ENCODE peak calls at places on chromosomes 3 and 15, in seven cellular contexts. I, M, L, V, J, F and K are unnamed samples.

GRCh38 chr3:60582285-60582684 is 669.0 kb downstream of the FHIT start:
- DNase-seq in I (no peak), M (no peak), L (no peak), V (no peak), J (no peak), F (no peak), K (no peak)

GRCh38 chr3:100941451-100941850 is 51.8 kb downstream of the ABI3BP start:
- DNase-seq in I (no peak), M (no peak), L (no peak), V (no peak), J (no peak), F (no peak), K (no peak)

GRCh38 chr15:79007066-79007465 is 62.2 kb upstream of the CTSH start:
- DNase-seq in I (no peak), M (no peak), L (no peak), V (no peak), J (no peak), F (no peak), K (no peak)

GRCh38 chr15:25670025-25670554 is 193.0 kb downstream of the ATP10A start:
- DNase-seq in I (no peak), M (peak), L (peak), V (no peak), J (no peak), F (no peak), K (peak)

GRCh38 chr15:67796728-67797127 is 28.6 kb upstream of the SKOR1 start:
- DNase-seq in I (no peak), M (no peak), L (no peak), V (no peak), J (no peak), F (no peak), K (no peak)

GRCh38 chr15:85527907-85528306 is 147.5 kb downstream of the AKAP13 start:
- DNase-seq in I (no peak), M (no peak), L (peak), V (no peak), J (no peak), F (no peak), K (no peak)

GRCh38 chr15:81338422-81339007 is 14.6 kb upstream of the STARD5 start:
- DNase-seq in I (no peak), M (peak), L (peak), V (no peak), J (no peak), F (peak), K (no peak)

GRCh38 chr3:134378384-134378783 is 4.1 kb upstream of the AMOTL2 start:
- DNase-seq in I (peak), M (no peak), L (no peak), V (peak), J (no peak), F (no peak), K (peak)

GRCh38 chr3:16430717-16431630 is 82.5 kb downstream of the RFTN1 start:
- DNase-seq in I (peak), M (no peak), L (no peak), V (no peak), J (no peak), F (no peak), K (peak)

GRCh38 chr15:89383635-89384604 is 49.3 kb upstream of the POLG start:
- DNase-seq in I (no peak), M (peak), L (no peak), V (peak), J (no peak), F (peak), K (peak)

GRCh38 chr15:62455441-62455921 is 290.4 kb upstream of the C2CD4B start:
- DNase-seq in I (no peak), M (no peak), L (no peak), V (no peak), J (no peak), F (no peak), K (no peak)

GRCh38 chr15:31197497-31198414 is 96.2 kb upstream of the TRPM1 start:
- DNase-seq in I (peak), M (no peak), L (no peak), V (no peak), J (no peak), F (no peak), K (no peak)